ENCODE peak calls at places on chromosome 5, in four cellular contexts. X, A, W and E are unnamed samples.

GRCh38 chr5:171453056-171453725 is 33.7 kb downstream of the FGF18 start:
- DNase-seq in X (no peak), A (no peak), W (no peak), E (no peak)

GRCh38 chr5:157072508-157072907 is 13.6 kb upstream of the HAVCR1 start:
- DNase-seq in W (no peak), X (no peak), A (no peak), E (no peak)

GRCh38 chr5:87909382-87909781 is 359.3 kb downstream of the TMEM161B start:
- DNase-seq in X (no peak), A (no peak), W (no peak), E (no peak)

GRCh38 chr5:63768221-63768620 is 194.0 kb downstream of the HTR1A start:
- DNase-seq in A (no peak), W (no peak), X (no peak), E (no peak)

GRCh38 chr5:17113174-17113941 is 104.1 kb upstream of the BASP1 start:
- DNase-seq in W (no peak), A (peak), X (peak), E (no peak)

GRCh38 chr5:141716009-141716408 is 34.0 kb upstream of the ARAP3 start:
- DNase-seq in W (no peak), A (no peak), X (no peak), E (no peak)

GRCh38 chr5:30099634-30100033 is 1093.9 kb upstream of the CDH6 start:
- DNase-seq in X (no peak), A (peak), W (no peak), E (no peak)

GRCh38 chr5:78537821-78538220 is 110.8 kb downstream of the LHFPL2 start:
- DNase-seq in W (peak), X (peak), A (peak), E (peak)

GRCh38 chr5:179618923-179619554 is 4.4 kb downstream of the HNRNPH1 start:
- DNase-seq in X (no peak), W (no peak), A (no peak), E (no peak)

GRCh38 chr5:124203308-124203707 is 543.1 kb downstream of the ZNF608 start:
- DNase-seq in X (no peak), W (no peak), A (no peak), E (no peak)

GRCh38 chr5:1875843-1876671 is 6.7 kb downstream of the IRX4 start:
- DNase-seq in A (no peak), X (no peak), W (no peak), E (no peak)

GRCh38 chr5:108141676-108142075 is 240.2 kb downstream of the FBXL17 start:
- DNase-seq in A (no peak), W (no peak), X (peak), E (no peak)

GRCh38 chr5:80216753-80217596 is 38.9 kb downstream of the SERINC5 start:
- DNase-seq in X (no peak), W (no peak), A (no peak), E (no peak)

GRCh38 chr5:55570026-55570425 is 35.3 kb upstream of the PLPP1 start:
- DNase-seq in A (no peak), X (peak), W (no peak), E (no peak)

GRCh38 chr5:178730940-178731265 is 444 bp upstream of the ZNF354A start:
- DNase-seq in A (no peak), W (no peak), X (no peak), E (no peak)

GRCh38 chr5:145520335-145520734 is 314.8 kb downstream of the PRELID2 start:
- DNase-seq in X (no peak), W (no peak), A (no peak), E (no peak)
- TF ChIP-seq CEBPB in X (no peak), W (no peak), A (no peak), E (no peak)

GRCh38 chr5:164962302-164962961 is 1457.0 kb downstream of the MAT2B start:
- DNase-seq in W (no peak), A (no peak), X (no peak), E (no peak)
- TF ChIP-seq CEBPB in W (no peak), A (no peak), X (no peak), E (no peak)

DNA sequence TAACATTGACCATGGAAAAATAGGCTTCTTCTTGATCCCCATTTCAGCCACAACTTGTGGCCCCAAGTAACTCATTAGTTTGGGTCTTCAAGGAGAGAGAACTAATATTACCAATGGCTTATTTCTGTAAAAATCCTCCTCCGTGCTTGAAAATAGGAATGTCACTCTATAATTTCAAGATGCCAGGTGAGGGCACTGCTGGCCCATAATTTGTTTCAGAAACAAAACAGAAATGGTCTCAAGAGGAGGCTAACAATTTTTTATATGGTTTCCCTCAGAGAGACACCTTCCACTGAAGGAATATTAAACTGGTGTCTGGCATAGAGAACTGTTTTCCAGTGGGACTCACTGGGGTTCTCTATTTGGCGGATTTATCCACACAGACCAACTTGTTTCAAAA is 437.0 kb upstream of the TRPC7 start:
- DNase-seq in X (peak), W (no peak), A (peak), E (no peak)
- TF ChIP-seq CEBPB in X (no peak), W (no peak), A (no peak), E (no peak)

GRCh38 chr5:5139358-5140050 is 626 bp upstream of the ADAMTS16 start:
- DNase-seq in W (no peak), X (no peak), A (no peak), E (no peak)

GRCh38 chr5:5144441-5144840 is 4.3 kb downstream of the ADAMTS16 start:
- DNase-seq in X (no peak), A (no peak), W (no peak), E (no peak)

GRCh38 chr5:5140051-5141010 is at the start of gene ADAMTS16:
- DNase-seq in W (no peak), X (no peak), A (no peak), E (no peak)

GRCh38 chr5:5141011-5141599 is 975 bp downstream of the ADAMTS16 start:
- DNase-seq in X (no peak), W (no peak), A (no peak), E (no peak)

GRCh38 chr5:5141625-5142527 is 1.7 kb downstream of the ADAMTS16 start:
- DNase-seq in W (peak), A (peak), X (peak), E (peak)
- TF ChIP-seq CEBPB in W (no peak), A (no peak), X (no peak), E (no peak)